ENCODE peak calls at places on chromosomes 12 and 14, in seven cellular contexts. B is stimulated activated CD4-positive, alpha-beta T cell treated with anti-CD3 and anti-CD28 coated beads, Interleukin-12 subunit alpha, Interleukin-12 subunit beta, amount 100 ng/mL, for 4 hours; G is NCI-H1930; K is ovary; N is NT2/D1; R is NCI-H510A treated with DMSO at 0.1 percent for 48 hours; M is tibial nerve. E is an unnamed sample.

GRCh38 chr12:30847259-30847658 is 79.3 kb upstream of the TSPAN11 start:
- DNase-seq in B (no peak), G (peak), K (no peak), N (peak), R (peak), M (no peak), E (no peak)

GRCh38 chr12:68789144-68789878 is 18.7 kb upstream of the MDM2 start:
- DNase-seq in B (no peak), G (no peak), K (no peak), N (no peak), R (no peak), M (no peak), E (no peak)

GRCh38 chr12:9260931-9261330 is 52.7 kb upstream of the PZP start:
- DNase-seq in B (no peak), G (no peak), K (no peak), N (no peak), R (no peak), M (no peak), E (no peak)

GRCh38 chr12:66168410-66168809 is 1.4 kb downstream of the TMBIM4 start:
- DNase-seq in B (no peak), G (no peak), K (no peak), N (no peak), R (no peak), M (no peak), E (no peak)

GRCh38 chr14:84098261-84098660 is 1431.7 kb upstream of the FLRT2 start:
- DNase-seq in B (no peak), G (no peak), K (no peak), N (no peak), R (no peak), M (no peak), E (no peak)

GRCh38 chr12:49903700-49904423 is at the start of gene FAIM2:
- DNase-seq in B (peak), G (peak), K (peak), N (no peak), R (peak), M (no peak), E (peak)

GRCh38 chr14:68506021-68506644 is 286.7 kb downstream of the ZFP36L1 start:
- DNase-seq in B (no peak), G (no peak), K (no peak), N (no peak), R (no peak), M (no peak), E (no peak)

GRCh38 chr14:89255012-89255411 is 162.0 kb downstream of the FOXN3 start:
- DNase-seq in B (no peak), G (no peak), K (no peak), N (no peak), R (no peak), M (no peak), E (no peak)

GRCh38 chr12:94458882-94459772 is 540 bp downstream of the CEP83 start:
- DNase-seq in B (no peak), G (peak), K (no peak), N (no peak), R (peak), M (no peak), E (peak)

GRCh38 chr12:1324900-1325299 is 269.5 kb downstream of the FBXL14 start:
- DNase-seq in B (no peak), G (no peak), K (no peak), N (no peak), R (no peak), M (no peak), E (no peak)

GRCh38 chr14:91299483-91300115 is 55.1 kb upstream of the GPR68 start:
- DNase-seq in B (no peak), G (no peak), K (no peak), N (no peak), R (peak), M (no peak), E (no peak)